ENCODE peak calls at places on chromosome 21, in eight cellular contexts. K, W, U, A, S, D, F and Z are unnamed samples.

GRCh38 chr21:46425061-46425460 is 33.6 kb upstream of the DIP2A start:
- DNase-seq in K (no peak), W (no peak), U (no peak), A (no peak), S (no peak), D (no peak), F (no peak), Z (no peak)

GRCh38 chr21:41828884-41829360 is 50.2 kb downstream of the PRDM15 start:
- DNase-seq in K (no peak), W (no peak), U (no peak), A (no peak), S (no peak), D (peak; percentile 17), F (no peak), Z (no peak)

GRCh38 chr21:43269461-43269860 is 100.7 kb downstream of the CRYAA start:
- DNase-seq in K (no peak), W (no peak), U (no peak), A (peak; percentile 6), S (no peak), D (peak; percentile 60), F (no peak), Z (peak; percentile 47)

GRCh38 chr21:34736116-34736870 is 67.5 kb downstream of the CLIC6 start:
- DNase-seq in K (no peak), W (peak; percentile 50), U (no peak), A (no peak), S (no peak), D (no peak), F (no peak), Z (no peak)

GRCh38 chr21:41659791-41660560 is 106.9 kb downstream of the RIPK4 start:
- DNase-seq in K (no peak), W (peak; percentile 96), U (no peak), A (no peak), S (no peak), D (no peak), F (no peak), Z (peak; percentile 54)

GRCh38 chr21:35824136-35824535 is 236.2 kb downstream of the SETD4 start:
- DNase-seq in K (no peak), W (no peak), U (peak; percentile 69), A (no peak), S (no peak), D (no peak), F (no peak), Z (no peak)

GRCh38 chr21:31156662-31157061 is 118.4 kb upstream of the KRTAP19-8 start:
- DNase-seq in K (no peak), W (no peak), U (no peak), A (no peak), S (peak; percentile 2), D (no peak), F (no peak), Z (no peak)

GRCh38 chr21:43854773-43855633 is 10.0 kb upstream of the AGPAT3 start:
- DNase-seq in K (no peak), W (no peak), U (no peak), A (no peak), S (no peak), D (peak; percentile 34), F (no peak), Z (no peak)

GRCh38 chr21:37478821-37479220 is 112.2 kb downstream of the DYRK1A start:
- DNase-seq in K (no peak), W (no peak), U (no peak), A (no peak), S (no peak), D (no peak), F (no peak), Z (no peak)

GRCh38 chr21:39078322-39079065 is 104.8 kb downstream of the PSMG1 start:
- DNase-seq in K (no peak), W (no peak), U (no peak), A (no peak), S (no peak), D (no peak), F (no peak), Z (no peak)

GRCh38 chr21:36150192-36150711 is 6.4 kb upstream of the DOP1B start:
- DNase-seq in K (peak; percentile 50), W (peak; percentile 72), U (peak; percentile 69), A (peak; percentile 38), S (no peak), D (peak; percentile 68), F (no peak), Z (no peak)

GRCh38 chr21:45971487-45972352 is 9.8 kb upstream of the COL6A1 start:
- DNase-seq in K (no peak), W (peak; percentile 77), U (no peak), A (peak; percentile 81), S (no peak), D (no peak), F (no peak), Z (no peak)

GRCh38 chr21:20644552-20644951 is 353.7 kb upstream of the NCAM2 start:
- DNase-seq in K (no peak), W (no peak), U (no peak), A (no peak), S (no peak), D (no peak), F (no peak), Z (no peak)

GRCh38 chr21:43312011-43312410 is 114.9 kb downstream of the SIK1 start:
- DNase-seq in K (no peak), W (no peak), U (no peak), A (no peak), S (no peak), D (peak; percentile 29), F (no peak), Z (no peak)

GRCh38 chr21:46068516-46069079 is 29.3 kb upstream of the COL6A2 start:
- DNase-seq in K (no peak), W (no peak), U (no peak), A (no peak), S (no peak), D (no peak), F (no peak), Z (no peak)

GRCh38 chr21:42527489-42528158 is 14.0 kb downstream of the SLC37A1 start:
- DNase-seq in K (no peak), W (no peak), U (no peak), A (no peak), S (no peak), D (peak; percentile 82), F (no peak), Z (no peak)

GRCh38 chr21:29621525-29621924 is 318.3 kb downstream of the GRIK1 start:
- DNase-seq in K (no peak), W (no peak), U (no peak), A (no peak), S (no peak), D (no peak), F (no peak), Z (no peak)

GRCh38 chr21:26437326-26438009 is 135.6 kb downstream of the CYYR1 start:
- DNase-seq in K (no peak), W (no peak), U (no peak), A (no peak), S (no peak), D (no peak), F (peak; percentile 9), Z (no peak)

GRCh38 chr21:37225440-37225839 is 41.7 kb downstream of the VPS26C start:
- DNase-seq in K (no peak), W (no peak), U (no peak), A (no peak), S (no peak), D (no peak), F (no peak), Z (no peak)

GRCh38 chr21:42321231-42321630 is 6.0 kb upstream of the TFF3 start:
- DNase-seq in K (no peak), W (no peak), U (no peak), A (no peak), S (no peak), D (no peak), F (no peak), Z (no peak)

GRCh38 chr21:30881480-30881879 is at the start of gene KRTAP11-1:
- DNase-seq in K (no peak), W (no peak), U (no peak), A (no peak), S (no peak), D (no peak), F (no peak), Z (no peak)

GRCh38 chr21:28783641-28784185 is 209.0 kb downstream of the LTN1 start:
- DNase-seq in K (no peak), W (no peak), U (no peak), A (no peak), S (no peak), D (no peak), F (no peak), Z (no peak)

GRCh38 chr21:39451332-39452206 is at the start of gene SH3BGR:
- DNase-seq in K (peak; percentile 86), W (peak; percentile 89), U (no peak), A (peak; percentile 73), S (peak; percentile 37), D (no peak), F (peak; percentile 78), Z (no peak)

GRCh38 chr21:31556662-31557061 is 102.8 kb upstream of the SOD1 start:
- DNase-seq in K (no peak), W (no peak), U (no peak), A (no peak), S (no peak), D (no peak), F (no peak), Z (no peak)

GRCh38 chr21:16587141-16587570 is 857.4 kb downstream of the USP25 start:
- DNase-seq in K (peak; percentile 48), W (peak; percentile 77), U (peak; percentile 47), A (peak; percentile 53), S (peak; percentile 84), D (no peak), F (no peak), Z (peak; percentile 67)

GRCh38 chr21:37079211-37079824 is 6.3 kb downstream of the TTC3 start:
- DNase-seq in K (no peak), W (no peak), U (peak; percentile 35), A (no peak), S (no peak), D (peak; percentile 65), F (no peak), Z (no peak)

GRCh38 chr21:34143783-34144182 is 70.4 kb downstream of the MRPS6 start:
- DNase-seq in K (no peak), W (peak; percentile 13), U (no peak), A (no peak), S (no peak), D (no peak), F (no peak), Z (no peak)

GRCh38 chr21:31318971-31319370 is 25.1 kb downstream of the TIAM1 start:
- DNase-seq in K (no peak), W (no peak), U (no peak), A (no peak), S (no peak), D (no peak), F (no peak), Z (no peak)

GRCh38 chr21:45618287-45618686 is 25.2 kb upstream of the PCBP3 start:
- DNase-seq in K (no peak), W (peak; percentile 46), U (no peak), A (no peak), S (no peak), D (no peak), F (no peak), Z (peak; percentile 43)

GRCh38 chr21:15422761-15423160 is 307.0 kb upstream of the USP25 start:
- DNase-seq in K (no peak), W (no peak), U (peak; percentile 38), A (no peak), S (peak; percentile 99), D (no peak), F (no peak), Z (no peak)

GRCh38 chr21:17270234-17270633 is 242.6 kb upstream of the CXADR start:
- DNase-seq in K (peak; percentile 33), W (no peak), U (peak; percentile 3), A (peak; percentile 20), S (peak; percentile 13), D (peak; percentile 40), F (no peak), Z (no peak)

GRCh38 chr21:24870633-24871032 is 736.6 kb downstream of the MRPL39 start:
- DNase-seq in K (no peak), W (no peak), U (no peak), A (no peak), S (no peak), D (no peak), F (no peak), Z (no peak)

GRCh38 chr21:17050646-17051045 is 462.2 kb upstream of the CXADR start:
- DNase-seq in K (no peak), W (no peak), U (no peak), A (no peak), S (no peak), D (no peak), F (no peak), Z (no peak)

GRCh38 chr21:38942617-38943245 is 137.0 kb downstream of the ETS2 start:
- DNase-seq in K (no peak), W (no peak), U (no peak), A (no peak), S (no peak), D (no peak), F (no peak), Z (no peak)